ENCODE peak calls at places on chromosomes 11 and 22, in four cellular contexts. One of them, this sample, is unnamed.
A peak's percentile ranks its signal among the peaks of the same experiment; 100 is the strongest.

GRCh38 chr11:32034149-32034548 is 56.7 kb upstream of the RCN1 start:
- DNase-seq in PC-3: no peak
- DNase-seq in substantia nigra: no peak
- DNase-seq in heart right ventricle: no peak
- DNase-seq in this sample: no peak

GRCh38 chr11:76667856-76668255 is 2.7 kb downstream of the LRRC32 start:
- DNase-seq in heart right ventricle: no peak
- DNase-seq in PC-3: no peak
- DNase-seq in substantia nigra: no peak
- DNase-seq in this sample: no peak

GRCh38 chr11:46273511-46274205 is 3.8 kb upstream of the CREB3L1 start:
- DNase-seq in heart right ventricle: no peak
- DNase-seq in PC-3: peak; percentile 70
- DNase-seq in substantia nigra: no peak
- DNase-seq in this sample: no peak

GRCh38 chr11:70497536-70498075 is 99.3 kb downstream of the CTTN start:
- DNase-seq in substantia nigra: no peak
- DNase-seq in PC-3: no peak
- DNase-seq in heart right ventricle: no peak
- DNase-seq in this sample: no peak

GRCh38 chr11:10396771-10397170 is 58.3 kb upstream of the AMPD3 start:
- DNase-seq in PC-3: no peak
- DNase-seq in substantia nigra: no peak
- DNase-seq in heart right ventricle: no peak
- DNase-seq in this sample: no peak

GRCh38 chr11:69257134-69257533 is 36.8 kb upstream of the MYEOV start:
- DNase-seq in heart right ventricle: no peak
- DNase-seq in PC-3: no peak
- DNase-seq in substantia nigra: no peak
- DNase-seq in this sample: no peak

GRCh38 chr11:122748968-122749687 is 89.2 kb upstream of the CRTAM start:
- DNase-seq in substantia nigra: peak; percentile 49
- DNase-seq in heart right ventricle: peak; percentile 16
- DNase-seq in PC-3: peak; percentile 86
- DNase-seq in this sample: no peak

GRCh38 chr11:47861762-47862161 is 13.6 kb upstream of the NUP160 start:
- DNase-seq in PC-3: peak; percentile 70
- DNase-seq in substantia nigra: no peak
- DNase-seq in heart right ventricle: no peak
- DNase-seq in this sample: no peak

GRCh38 chr11:73866095-73866579 is 10.5 kb downstream of the COA4 start:
- DNase-seq in heart right ventricle: no peak
- DNase-seq in substantia nigra: no peak
- DNase-seq in PC-3: peak; percentile 56
- DNase-seq in this sample: no peak

GRCh38 chr11:9075441-9076000 is 15.9 kb downstream of the SCUBE2 start:
- DNase-seq in PC-3: no peak
- DNase-seq in substantia nigra: peak; percentile 17
- DNase-seq in heart right ventricle: no peak
- DNase-seq in this sample: no peak

DNA sequence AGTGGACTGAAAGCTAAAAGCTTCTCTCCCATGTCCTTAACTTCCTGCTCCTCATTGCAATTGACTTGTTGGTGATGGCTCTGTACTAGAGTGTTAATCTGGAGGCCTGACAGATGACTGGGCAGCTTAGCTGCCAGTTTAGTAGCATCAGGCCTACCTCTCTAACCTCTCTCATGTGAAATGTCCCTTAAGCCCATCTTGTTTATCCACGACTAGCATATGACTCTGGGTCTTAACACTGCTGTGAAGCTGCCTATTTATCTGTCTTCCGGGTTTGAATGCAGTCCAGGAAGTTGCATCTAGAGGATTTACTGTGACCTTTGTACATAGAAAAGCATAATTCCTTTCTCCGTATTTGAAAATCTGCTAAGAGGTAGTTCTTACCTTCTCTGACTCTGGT is 85.3 kb upstream of the HORMAD2 start:
- DNase-seq in heart right ventricle: no peak
- DNase-seq in substantia nigra: no peak
- DNase-seq in PC-3: peak; percentile 26
- DNase-seq in this sample: no peak
- H3K27ac ChIP-seq in heart right ventricle: no peak overlapping the region
- H3K27ac ChIP-seq in substantia nigra: no peak overlapping the region
- H3K27ac ChIP-seq in PC-3: peak overlapping the region; percentile 60
- H3K27ac ChIP-seq in this sample: no peak overlapping the region

DNA sequence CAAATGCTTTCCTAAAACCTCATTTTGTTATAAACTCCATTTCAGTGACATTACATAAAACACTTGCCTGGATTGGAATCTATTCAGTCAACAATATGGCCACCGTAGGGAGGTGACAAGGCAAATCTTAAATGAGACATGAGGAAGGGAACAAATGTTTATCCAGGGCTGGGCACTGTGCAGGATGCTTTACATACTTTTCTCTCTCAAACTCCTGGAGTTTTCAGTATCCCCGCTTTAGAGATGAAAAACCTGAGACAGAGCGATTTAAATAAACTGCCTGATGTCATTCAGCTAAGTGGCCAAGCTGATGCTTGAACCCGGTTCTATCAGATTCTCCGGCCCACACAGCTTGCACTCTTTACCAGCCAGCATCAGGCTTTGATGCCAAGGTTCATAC is 259.9 kb downstream of the CADM1 start:
- DNase-seq in substantia nigra: no peak
- DNase-seq in heart right ventricle: no peak
- DNase-seq in PC-3: no peak
- DNase-seq in this sample: no peak
- H3K27ac ChIP-seq in substantia nigra: no peak overlapping the region
- H3K27ac ChIP-seq in heart right ventricle: no peak overlapping the region
- H3K27ac ChIP-seq in PC-3: no peak overlapping the region
- H3K27ac ChIP-seq in this sample: no peak overlapping the region

DNA sequence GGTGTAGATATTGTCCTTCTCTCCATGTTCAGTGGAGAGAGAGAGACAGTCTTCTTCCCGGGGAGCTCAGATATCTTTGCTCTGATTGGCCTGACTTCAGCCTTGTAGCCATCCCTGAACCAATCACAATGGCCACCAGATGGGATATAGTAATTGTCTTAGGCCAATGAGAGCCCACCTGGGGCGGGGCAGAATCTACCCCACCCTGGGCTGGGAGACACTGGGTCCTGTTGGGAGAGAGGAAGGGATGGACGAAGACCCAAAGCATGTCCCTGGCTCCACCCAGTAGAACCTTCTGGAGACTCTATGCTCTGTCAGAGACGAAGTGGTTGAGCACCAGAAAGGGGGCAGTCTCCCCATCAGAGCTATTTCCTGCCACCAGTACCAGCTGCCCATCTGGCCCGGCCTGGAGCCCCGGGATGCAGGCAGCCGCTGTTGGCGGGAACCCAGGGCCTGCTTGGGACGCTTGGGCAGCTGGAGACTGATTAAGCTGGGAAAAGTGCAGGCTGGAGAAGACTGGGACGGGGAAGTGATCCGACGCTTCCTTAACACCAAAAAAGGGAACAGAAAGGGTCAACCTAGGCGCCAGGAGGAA is 31.6 kb upstream of the CBX7 start:
- DNase-seq in PC-3: peak; percentile 3
- DNase-seq in substantia nigra: peak; percentile 56
- DNase-seq in heart right ventricle: no peak
- DNase-seq in this sample: no peak
- H3K27ac ChIP-seq in PC-3: no peak overlapping the region
- H3K27ac ChIP-seq in substantia nigra: peak overlapping the region; percentile 53
- H3K27ac ChIP-seq in heart right ventricle: peak overlapping the region; percentile 78
- H3K27ac ChIP-seq in this sample: peak overlapping the region; percentile 13

GRCh38 chr11:65437436-65438227 is 15.0 kb downstream of the NEAT1 start:
- DNase-seq in PC-3: no peak
- DNase-seq in substantia nigra: no peak
- DNase-seq in heart right ventricle: no peak
- DNase-seq in this sample: no peak
- H3K27ac ChIP-seq in PC-3: no peak overlapping the region
- H3K27ac ChIP-seq in substantia nigra: peak overlapping the region; percentile 49
- H3K27ac ChIP-seq in heart right ventricle: peak overlapping the region; percentile 20
- H3K27ac ChIP-seq in this sample: peak overlapping the region; percentile 78

GRCh38 chr11:62360685-62361084 is 23.4 kb downstream of the ASRGL1 start:
- DNase-seq in heart right ventricle: no peak
- DNase-seq in substantia nigra: no peak
- DNase-seq in PC-3: no peak
- DNase-seq in this sample: no peak
- H3K27ac ChIP-seq in heart right ventricle: no peak overlapping the region
- H3K27ac ChIP-seq in substantia nigra: no peak overlapping the region
- H3K27ac ChIP-seq in PC-3: no peak overlapping the region
- H3K27ac ChIP-seq in this sample: no peak overlapping the region

GRCh38 chr22:43002198-43002577 is 12.8 kb downstream of the PACSIN2 start:
- DNase-seq in substantia nigra: no peak
- DNase-seq in heart right ventricle: no peak
- DNase-seq in PC-3: peak; percentile 74
- DNase-seq in this sample: peak; percentile 34
- H3K27ac ChIP-seq in substantia nigra: no peak overlapping the region
- H3K27ac ChIP-seq in heart right ventricle: no peak overlapping the region
- H3K27ac ChIP-seq in PC-3: peak overlapping the region; percentile 67
- H3K27ac ChIP-seq in this sample: peak overlapping the region; percentile 74

DNA sequence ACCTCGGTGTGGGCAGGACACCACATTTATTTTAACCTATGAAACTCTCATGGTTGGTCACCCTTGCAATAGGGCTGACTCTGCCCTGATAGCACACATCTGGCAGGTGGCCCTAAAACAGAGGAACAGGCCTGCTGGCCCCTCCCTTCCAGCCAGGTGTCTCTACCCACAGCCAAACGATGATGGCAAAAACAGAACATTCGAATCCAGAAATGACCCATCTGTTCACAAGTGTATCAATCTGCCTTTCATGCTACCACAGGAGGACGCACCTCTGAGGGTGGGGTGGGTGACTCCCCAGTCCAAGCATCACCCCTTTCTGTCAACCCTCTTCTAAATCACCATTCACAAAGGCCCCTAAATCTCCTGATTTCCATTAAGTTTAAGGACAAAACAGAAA is 118.1 kb downstream of the ETS1 start:
- DNase-seq in heart right ventricle: no peak
- DNase-seq in PC-3: no peak
- DNase-seq in substantia nigra: no peak
- DNase-seq in this sample: no peak
- H3K27ac ChIP-seq in heart right ventricle: no peak overlapping the region
- H3K27ac ChIP-seq in PC-3: no peak overlapping the region
- H3K27ac ChIP-seq in substantia nigra: no peak overlapping the region
- H3K27ac ChIP-seq in this sample: no peak overlapping the region

GRCh38 chr22:45196926-45197605 is 33.3 kb downstream of the NUP50 start:
- DNase-seq in heart right ventricle: no peak
- DNase-seq in substantia nigra: no peak
- DNase-seq in PC-3: no peak
- DNase-seq in this sample: no peak
- H3K27ac ChIP-seq in heart right ventricle: no peak overlapping the region
- H3K27ac ChIP-seq in substantia nigra: no peak overlapping the region
- H3K27ac ChIP-seq in PC-3: no peak overlapping the region
- H3K27ac ChIP-seq in this sample: no peak overlapping the region

GRCh38 chr11:62575837-62576236 is 2.1 kb upstream of the EEF1G start:
- DNase-seq in substantia nigra: no peak
- DNase-seq in PC-3: no peak
- DNase-seq in heart right ventricle: no peak
- DNase-seq in this sample: no peak
- H3K27ac ChIP-seq in substantia nigra: no peak overlapping the region
- H3K27ac ChIP-seq in PC-3: no peak overlapping the region
- H3K27ac ChIP-seq in heart right ventricle: peak overlapping the region; percentile 87
- H3K27ac ChIP-seq in this sample: peak overlapping the region; percentile 86

GRCh38 chr11:35030716-35031213 is 108.2 kb upstream of the CD44 start:
- DNase-seq in PC-3: peak; percentile 96
- DNase-seq in heart right ventricle: peak; percentile 58
- DNase-seq in substantia nigra: no peak
- DNase-seq in this sample: peak; percentile 94
- H3K27ac ChIP-seq in PC-3: peak overlapping the region; percentile 99
- H3K27ac ChIP-seq in heart right ventricle: peak overlapping the region; percentile 26
- H3K27ac ChIP-seq in substantia nigra: no peak overlapping the region
- H3K27ac ChIP-seq in this sample: peak overlapping the region; percentile 88